ENCODE peak calls at places on chromosomes 11 and 22, in six cellular contexts. One of them, this sample, is unnamed.

GRCh38 chr11:35163707-35164496 is 24.9 kb downstream of the CD44 start:
- DNase-seq in amniotic epithelial cell: no peak
- DNase-seq in HEK293T: no peak
- DNase-seq in naive thymus-derived CD8-positive, alpha-beta T cell: peak
- DNase-seq in coronary artery: no peak
- DNase-seq in posterior vena cava: no peak
- DNase-seq in this sample: no peak

GRCh38 chr11:117731689-117732290 is 65.2 kb downstream of the DSCAML1 start:
- DNase-seq in posterior vena cava: peak
- DNase-seq in amniotic epithelial cell: no peak
- DNase-seq in naive thymus-derived CD8-positive, alpha-beta T cell: no peak
- DNase-seq in coronary artery: no peak
- DNase-seq in HEK293T: no peak
- DNase-seq in this sample: no peak

GRCh38 chr11:19727246-19727645 is 14.6 kb downstream of the NAV2 start:
- DNase-seq in amniotic epithelial cell: peak
- DNase-seq in coronary artery: no peak
- DNase-seq in HEK293T: no peak
- DNase-seq in posterior vena cava: no peak
- DNase-seq in naive thymus-derived CD8-positive, alpha-beta T cell: no peak
- DNase-seq in this sample: no peak

GRCh38 chr11:60918251-60918940 is 4.4 kb downstream of the TMEM109 start:
- DNase-seq in coronary artery: no peak
- DNase-seq in amniotic epithelial cell: peak
- DNase-seq in naive thymus-derived CD8-positive, alpha-beta T cell: no peak
- DNase-seq in HEK293T: no peak
- DNase-seq in posterior vena cava: no peak
- DNase-seq in this sample: no peak

GRCh38 chr11:35553831-35554230 is 28.4 kb upstream of the PAMR1 start:
- DNase-seq in amniotic epithelial cell: peak
- DNase-seq in posterior vena cava: no peak
- DNase-seq in naive thymus-derived CD8-positive, alpha-beta T cell: no peak
- DNase-seq in coronary artery: no peak
- DNase-seq in HEK293T: no peak
- DNase-seq in this sample: no peak

GRCh38 chr11:133180201-133180600 is 352.1 kb downstream of the OPCML start:
- DNase-seq in coronary artery: no peak
- DNase-seq in HEK293T: no peak
- DNase-seq in naive thymus-derived CD8-positive, alpha-beta T cell: no peak
- DNase-seq in posterior vena cava: no peak
- DNase-seq in amniotic epithelial cell: no peak
- DNase-seq in this sample: no peak

GRCh38 chr11:921921-922678 is 3.6 kb upstream of the AP2A2 start:
- DNase-seq in naive thymus-derived CD8-positive, alpha-beta T cell: no peak
- DNase-seq in amniotic epithelial cell: no peak
- DNase-seq in posterior vena cava: no peak
- DNase-seq in HEK293T: no peak
- DNase-seq in coronary artery: no peak
- DNase-seq in this sample: no peak

GRCh38 chr22:22605074-22605404 is 39.4 kb upstream of the GGTLC2 start:
- DNase-seq in coronary artery: no peak
- DNase-seq in naive thymus-derived CD8-positive, alpha-beta T cell: no peak
- DNase-seq in HEK293T: no peak
- DNase-seq in amniotic epithelial cell: no peak
- DNase-seq in posterior vena cava: no peak
- DNase-seq in this sample: no peak

GRCh38 chr22:45376703-45377102 is 36.7 kb downstream of the SMC1B start:
- DNase-seq in HEK293T: no peak
- DNase-seq in posterior vena cava: no peak
- DNase-seq in naive thymus-derived CD8-positive, alpha-beta T cell: no peak
- DNase-seq in amniotic epithelial cell: peak
- DNase-seq in coronary artery: no peak
- DNase-seq in this sample: no peak

This sample was measured in stimulated activated naive CD4-positive, alpha-beta T cell treated with Interleukin-2 at 50 U/mL for 16 hours.